ENCODE peak calls at places on chromosome 21, in eight cellular contexts. M is A549, N is right atrium auricular region, B is psoas muscle, I is endothelial cell, Z is MM.1S, F is IMR-90, E is glutamatergic neuron. H is an unnamed sample.

GRCh38 chr21:21232320-21232719 is 234.1 kb downstream of the NCAM2 start:
- DNase-seq in E (no peak), I (peak), N (no peak), B (no peak), Z (peak), F (peak), M (no peak), H (peak)

GRCh38 chr21:37675202-37675801 is 241.0 kb downstream of the KCNJ6 start:
- DNase-seq in Z (peak), I (peak), M (peak), B (peak), E (peak), F (peak), N (peak), H (peak)

GRCh38 chr21:46118871-46119564 is 21.1 kb downstream of the COL6A2 start:
- DNase-seq in N (no peak), Z (no peak), M (no peak), I (peak), B (peak), E (peak), F (no peak), H (no peak)

GRCh38 chr21:38768385-38769071 is 37.2 kb upstream of the ETS2 start:
- DNase-seq in M (no peak), E (no peak), F (peak), I (no peak), N (no peak), B (no peak), Z (no peak), H (peak)

GRCh38 chr21:28445081-28445830 is 547.4 kb downstream of the LTN1 start:
- DNase-seq in Z (no peak), B (no peak), E (no peak), F (peak), M (no peak), I (no peak), N (no peak), H (peak)

GRCh38 chr21:46122241-46122671 is 24.3 kb downstream of the COL6A2 start:
- DNase-seq in I (no peak), N (no peak), F (peak), M (peak), E (no peak), Z (no peak), B (no peak), H (peak)

GRCh38 chr21:29130234-29130993 is at the start of gene MAP3K7CL:
- DNase-seq in E (peak), N (peak), B (peak), M (no peak), Z (no peak), I (no peak), F (peak), H (peak)

GRCh38 chr21:25881524-25882376 is 147.0 kb downstream of the GABPA start:
- DNase-seq in Z (peak), F (peak), B (peak), E (peak), M (peak), N (peak), I (peak), H (peak)

GRCh38 chr21:21007606-21008005 is 9.4 kb downstream of the NCAM2 start:
- DNase-seq in M (no peak), F (peak), Z (no peak), E (no peak), B (no peak), N (no peak), I (no peak), H (no peak)

GRCh38 chr21:25005388-25005787 is 601.9 kb downstream of the MRPL39 start:
- DNase-seq in E (no peak), N (no peak), Z (no peak), B (no peak), I (no peak), M (no peak), F (peak), H (peak)

GRCh38 chr21:27569831-27570230 is 602.9 kb upstream of the ADAMTS5 start:
- DNase-seq in M (no peak), N (no peak), I (no peak), E (no peak), Z (no peak), B (no peak), F (no peak), H (no peak)

GRCh38 chr21:45328198-45329087 is 40.7 kb upstream of the POFUT2 start:
- DNase-seq in M (no peak), Z (no peak), N (no peak), F (no peak), B (peak), I (no peak), E (no peak), H (no peak)

GRCh38 chr21:41564871-41565281 is 56.9 kb upstream of the TMPRSS2 start:
- DNase-seq in E (no peak), B (no peak), F (no peak), I (no peak), Z (peak), N (no peak), M (no peak), H (peak)

GRCh38 chr21:37593740-37594471 is 227.3 kb downstream of the DYRK1A start:
- DNase-seq in B (no peak), E (no peak), M (no peak), I (no peak), Z (no peak), F (no peak), N (no peak), H (no peak)

GRCh38 chr21:16037386-16037785 is 307.6 kb downstream of the USP25 start:
- DNase-seq in F (no peak), M (no peak), E (no peak), I (no peak), Z (no peak), N (no peak), B (no peak), H (peak)

GRCh38 chr21:25396135-25396711 is 211.1 kb downstream of the MRPL39 start:
- DNase-seq in E (no peak), I (no peak), M (no peak), B (no peak), F (no peak), N (no peak), Z (no peak), H (no peak)

GRCh38 chr21:28539623-28539988 is 453.1 kb downstream of the LTN1 start:
- DNase-seq in B (no peak), I (no peak), E (no peak), M (no peak), N (no peak), Z (no peak), F (no peak), H (no peak)

GRCh38 chr21:45637883-45638282 is 5.6 kb upstream of the PCBP3 start:
- DNase-seq in N (no peak), E (no peak), Z (no peak), I (no peak), F (no peak), B (no peak), M (no peak), H (no peak)

GRCh38 chr21:45458281-45459170 is 53.6 kb downstream of the COL18A1 start:
- DNase-seq in E (peak), B (peak), Z (no peak), N (no peak), I (no peak), F (no peak), M (no peak), H (no peak)

GRCh38 chr21:16116798-16117197 is 387.0 kb downstream of the USP25 start:
- DNase-seq in N (no peak), B (no peak), F (peak), M (no peak), E (no peak), Z (no peak), I (no peak), H (no peak)

GRCh38 chr21:17185685-17186084 is 327.2 kb upstream of the CXADR start:
- DNase-seq in E (no peak), I (no peak), M (no peak), B (no peak), Z (no peak), F (no peak), N (no peak), H (no peak)

GRCh38 chr21:45192332-45192731 is 95.4 kb downstream of the POFUT2 start:
- DNase-seq in F (no peak), Z (no peak), E (no peak), M (no peak), N (no peak), B (no peak), I (no peak), H (no peak)

GRCh38 chr21:32364387-32364786 is 28.4 kb downstream of the URB1 start:
- DNase-seq in N (no peak), I (no peak), F (no peak), Z (no peak), M (no peak), B (no peak), E (no peak), H (no peak)

GRCh38 chr21:27173052-27173451 is 206.2 kb upstream of the ADAMTS5 start:
- DNase-seq in Z (no peak), B (no peak), N (no peak), E (no peak), F (no peak), M (no peak), I (no peak), H (no peak)

GRCh38 chr21:17451364-17451869 is 61.4 kb upstream of the CXADR start:
- DNase-seq in E (no peak), N (no peak), Z (no peak), M (peak), I (no peak), F (peak), B (no peak), H (peak)

GRCh38 chr21:17506936-17507335 is 5.9 kb upstream of the CXADR start:
- DNase-seq in M (no peak), B (no peak), E (no peak), Z (no peak), I (no peak), F (no peak), N (no peak), H (no peak)

GRCh38 chr21:21952566-21952965 is 954.4 kb downstream of the NCAM2 start:
- DNase-seq in I (no peak), Z (no peak), M (no peak), N (no peak), E (no peak), B (no peak), F (no peak), H (no peak)

GRCh38 chr21:37165606-37166005 is 92.6 kb downstream of the TTC3 start:
- DNase-seq in F (no peak), N (no peak), B (no peak), Z (no peak), M (no peak), E (no peak), I (no peak), H (no peak)

GRCh38 chr21:34707876-34708325 is 39.1 kb downstream of the CLIC6 start:
- DNase-seq in N (no peak), Z (peak), I (no peak), M (no peak), E (no peak), B (no peak), F (no peak), H (no peak)

GRCh38 chr21:15557925-15558324 is 171.9 kb upstream of the USP25 start:
- DNase-seq in E (no peak), B (no peak), F (no peak), I (no peak), N (no peak), M (no peak), Z (peak), H (no peak)

GRCh38 chr21:27422435-27422834 is 455.5 kb upstream of the ADAMTS5 start:
- DNase-seq in F (peak), I (no peak), M (no peak), N (no peak), B (no peak), E (no peak), Z (no peak), H (no peak)

GRCh38 chr21:46038871-46039397 is 57.4 kb downstream of the COL6A1 start:
- DNase-seq in B (peak), F (peak), Z (no peak), I (no peak), M (no peak), E (no peak), N (peak), H (peak)

GRCh38 chr21:45317401-45318145 is 29.9 kb upstream of the POFUT2 start:
- DNase-seq in Z (no peak), F (peak), I (no peak), M (no peak), E (no peak), N (no peak), B (no peak), H (peak)

GRCh38 chr21:46064870-46065214 is 33.1 kb upstream of the COL6A2 start:
- DNase-seq in B (no peak), M (no peak), N (peak), E (no peak), F (no peak), I (no peak), Z (no peak), H (no peak)

GRCh38 chr21:46425566-46425965 is 33.1 kb upstream of the DIP2A start:
- DNase-seq in M (no peak), N (no peak), E (no peak), Z (no peak), B (peak), I (no peak), F (no peak), H (no peak)

GRCh38 chr21:37087188-37087587 is 14.1 kb downstream of the TTC3 start:
- DNase-seq in M (no peak), B (no peak), N (no peak), Z (no peak), F (peak), E (no peak), I (no peak), H (peak)

GRCh38 chr21:26717146-26717739 is 128.0 kb downstream of the ADAMTS1 start:
- DNase-seq in M (peak), F (peak), E (no peak), B (no peak), Z (peak), N (no peak), I (no peak), H (peak)

GRCh38 chr21:45079351-45079750 is 5.0 kb downstream of the ADARB1 start:
- DNase-seq in Z (no peak), M (no peak), N (no peak), B (no peak), I (no peak), E (no peak), F (no peak), H (no peak)

GRCh38 chr21:45302082-45303061 is 14.7 kb upstream of the POFUT2 start:
- DNase-seq in E (no peak), Z (peak), N (peak), B (peak), I (no peak), F (no peak), M (no peak), H (no peak)

DNA sequence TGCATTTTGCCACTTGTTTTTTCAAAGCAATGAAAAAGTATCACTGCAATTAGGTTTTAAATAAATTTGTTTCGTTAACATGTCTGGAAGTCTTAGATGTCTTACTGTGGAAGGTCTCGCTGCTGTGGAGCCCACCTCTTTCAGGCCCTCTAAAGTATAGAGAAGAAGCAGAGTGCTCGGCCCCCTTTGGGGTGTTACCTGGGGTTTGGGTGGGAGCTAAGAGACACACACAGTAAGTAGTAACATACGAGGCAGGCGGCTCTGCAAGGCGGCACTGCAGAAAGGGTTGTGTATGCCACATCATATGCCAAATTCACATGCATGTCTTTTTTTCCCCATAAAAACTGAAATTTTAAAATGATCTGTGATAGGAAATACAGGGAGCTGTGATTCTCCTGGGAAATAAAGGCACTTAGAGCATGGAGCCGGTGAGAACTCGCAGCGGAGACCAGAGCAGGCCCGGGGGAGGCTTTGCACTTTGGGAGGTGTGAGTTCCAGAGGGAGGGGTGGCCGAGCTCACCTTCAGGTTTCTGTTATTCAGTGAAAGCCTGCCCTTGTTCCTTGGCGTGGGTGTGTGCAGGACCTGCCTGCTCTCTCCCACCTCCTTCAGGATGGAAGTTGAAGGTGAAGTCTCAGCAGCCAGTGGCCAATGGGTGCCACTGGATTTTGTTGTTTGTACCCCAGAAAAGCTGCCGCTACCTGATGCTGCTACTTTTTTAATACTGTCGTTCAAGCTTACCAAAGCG is 35.7 kb upstream of the PWP2 start:
- DNase-seq in I (no peak), N (no peak), B (no peak), M (no peak), E (no peak), Z (no peak), F (no peak), H (no peak)
- TF ChIP-seq CTCF in I (no peak), N (no peak), B (no peak), M (no peak), E (no peak), Z (no peak), F (no peak), H (no peak)

GRCh38 chr21:42669069-42669468 is 15.6 kb downstream of the PDE9A start:
- DNase-seq in Z (no peak), B (no peak), M (no peak), F (no peak), E (no peak), N (no peak), I (no peak), H (peak)
- TF ChIP-seq CTCF in Z (no peak), B (no peak), M (no peak), F (no peak), E (no peak), N (peak), I (no peak), H (no peak)

DNA sequence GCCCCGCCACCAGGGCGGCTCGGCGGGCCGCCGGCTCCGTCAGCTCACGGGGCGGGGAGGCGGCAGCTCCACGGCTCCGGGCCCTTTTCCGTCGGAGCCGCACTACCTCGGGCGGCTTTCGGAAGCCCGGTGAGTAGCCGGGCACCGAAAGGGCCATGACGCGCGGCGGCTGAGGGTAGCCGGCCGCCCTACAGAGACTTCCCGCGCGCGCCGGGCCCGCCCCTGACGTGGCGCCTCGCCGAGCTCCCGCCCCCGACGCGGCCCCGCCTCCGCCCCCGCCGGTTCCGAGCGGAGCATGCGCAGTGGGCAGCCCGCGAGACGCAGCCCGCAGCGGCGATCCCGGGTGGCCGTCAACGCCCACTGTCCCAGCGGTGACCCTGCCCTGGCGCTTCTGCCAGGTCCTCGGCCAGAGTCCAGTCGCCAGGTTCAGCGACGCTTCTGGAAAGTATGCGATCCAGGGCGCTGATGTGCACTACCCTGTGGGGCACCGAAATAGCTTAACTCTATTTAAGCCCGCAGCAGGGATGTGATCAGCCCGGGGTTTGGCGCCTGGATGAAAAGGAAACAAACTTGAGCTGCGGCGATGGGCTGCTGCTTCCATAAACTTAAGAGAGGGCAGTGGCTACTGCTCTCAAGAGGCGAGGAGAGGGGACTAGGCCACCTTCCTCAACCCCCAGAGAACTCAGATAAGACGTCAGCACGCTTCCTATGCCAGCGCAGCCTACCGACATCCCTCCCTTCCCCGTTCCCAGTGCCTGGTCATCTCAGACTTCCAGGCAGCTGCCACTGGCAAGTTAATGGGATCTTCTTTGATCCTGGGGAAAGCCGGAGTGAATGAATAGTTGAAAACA is at the start of gene DONSON:
- DNase-seq in M (peak), F (peak), Z (peak), E (peak), B (peak), I (peak), N (peak), H (peak)
- TF ChIP-seq CTCF in M (no peak), F (no peak), Z (no peak), E (no peak), B (no peak), I (no peak), N (peak), H (no peak)

GRCh38 chr21:30444204-30444603 is 4.1 kb downstream of the KRTAP15-1 start:
- DNase-seq in E (no peak), I (peak), B (no peak), F (no peak), Z (no peak), M (no peak), N (no peak), H (no peak)
- TF ChIP-seq CTCF in E (no peak), I (no peak), B (no peak), F (no peak), Z (no peak), M (no peak), N (peak), H (no peak)

GRCh38 chr21:36075171-36075570 is 5.3 kb downstream of the CBR1 start:
- DNase-seq in N (no peak), F (no peak), E (no peak), M (no peak), I (no peak), Z (no peak), B (no peak), H (no peak)
- TF ChIP-seq CTCF in N (no peak), F (no peak), E (no peak), M (no peak), I (no peak), Z (no peak), B (no peak), H (no peak)